ENCODE peak calls at places on chromosomes 1 and 21, in ten cellular contexts. One of them, this sample, is unnamed.

GRCh38 chr1:40302475-40302874 is 14.6 kb downstream of the COL9A2 start:
- DNase-seq in thyroid gland: no peak
- DNase-seq in neural crest cell: no peak
- DNase-seq in pancreas: no peak
- DNase-seq in NK-92 treated with Interleukin-12 subunit alpha and Interleukin-12 subunit beta, amount 100 ng/mL, for 24 hours: no peak
- DNase-seq in DND-41: no peak
- DNase-seq in activated naive CD8-positive, alpha-beta T cell treated with anti-CD3 and anti-CD28 coated beads, Interleukin-2, amount 50 U/mL, for 16 hours: no peak
- DNase-seq in transverse colon: no peak
- DNase-seq in progenitor cell of endocrine pancreas: no peak
- DNase-seq in left ventricle myocardium inferior: no peak
- DNase-seq in this sample: no peak

GRCh38 chr1:3198371-3199287 is 129.6 kb downstream of the PRDM16 start:
- DNase-seq in transverse colon: no peak
- DNase-seq in neural crest cell: no peak
- DNase-seq in NK-92 treated with Interleukin-12 subunit alpha and Interleukin-12 subunit beta, amount 100 ng/mL, for 24 hours: no peak
- DNase-seq in left ventricle myocardium inferior: no peak
- DNase-seq in thyroid gland: peak
- DNase-seq in DND-41: no peak
- DNase-seq in progenitor cell of endocrine pancreas: no peak
- DNase-seq in pancreas: no peak
- DNase-seq in activated naive CD8-positive, alpha-beta T cell treated with anti-CD3 and anti-CD28 coated beads, Interleukin-2, amount 50 U/mL, for 16 hours: no peak
- DNase-seq in this sample: no peak

GRCh38 chr1:27403065-27403726 is 10.8 kb downstream of the GPR3 start:
- DNase-seq in left ventricle myocardium inferior: peak
- DNase-seq in thyroid gland: peak
- DNase-seq in progenitor cell of endocrine pancreas: no peak
- DNase-seq in activated naive CD8-positive, alpha-beta T cell treated with anti-CD3 and anti-CD28 coated beads, Interleukin-2, amount 50 U/mL, for 16 hours: no peak
- DNase-seq in DND-41: no peak
- DNase-seq in NK-92 treated with Interleukin-12 subunit alpha and Interleukin-12 subunit beta, amount 100 ng/mL, for 24 hours: no peak
- DNase-seq in transverse colon: peak
- DNase-seq in pancreas: no peak
- DNase-seq in neural crest cell: no peak
- DNase-seq in this sample: no peak

GRCh38 chr1:247331526-247332214 is at the start of gene ZNF496:
- DNase-seq in activated naive CD8-positive, alpha-beta T cell treated with anti-CD3 and anti-CD28 coated beads, Interleukin-2, amount 50 U/mL, for 16 hours: peak
- DNase-seq in DND-41: peak
- DNase-seq in neural crest cell: peak
- DNase-seq in pancreas: peak
- DNase-seq in transverse colon: peak
- DNase-seq in progenitor cell of endocrine pancreas: peak
- DNase-seq in left ventricle myocardium inferior: peak
- DNase-seq in NK-92 treated with Interleukin-12 subunit alpha and Interleukin-12 subunit beta, amount 100 ng/mL, for 24 hours: peak
- DNase-seq in thyroid gland: peak
- DNase-seq in this sample: peak

GRCh38 chr1:210691039-210691438 is 362.3 kb downstream of the HHAT start:
- DNase-seq in NK-92 treated with Interleukin-12 subunit alpha and Interleukin-12 subunit beta, amount 100 ng/mL, for 24 hours: no peak
- DNase-seq in pancreas: no peak
- DNase-seq in activated naive CD8-positive, alpha-beta T cell treated with anti-CD3 and anti-CD28 coated beads, Interleukin-2, amount 50 U/mL, for 16 hours: no peak
- DNase-seq in progenitor cell of endocrine pancreas: no peak
- DNase-seq in transverse colon: no peak
- DNase-seq in DND-41: no peak
- DNase-seq in left ventricle myocardium inferior: no peak
- DNase-seq in neural crest cell: no peak
- DNase-seq in thyroid gland: no peak
- DNase-seq in this sample: no peak

GRCh38 chr1:114671011-114671938 is 1.4 kb upstream of the DENND2C start:
- DNase-seq in thyroid gland: no peak
- DNase-seq in activated naive CD8-positive, alpha-beta T cell treated with anti-CD3 and anti-CD28 coated beads, Interleukin-2, amount 50 U/mL, for 16 hours: no peak
- DNase-seq in NK-92 treated with Interleukin-12 subunit alpha and Interleukin-12 subunit beta, amount 100 ng/mL, for 24 hours: no peak
- DNase-seq in left ventricle myocardium inferior: no peak
- DNase-seq in transverse colon: no peak
- DNase-seq in progenitor cell of endocrine pancreas: no peak
- DNase-seq in DND-41: no peak
- DNase-seq in pancreas: no peak
- DNase-seq in neural crest cell: no peak
- DNase-seq in this sample: no peak

GRCh38 chr1:15159166-15159555 is 5.6 kb downstream of the TMEM51 start:
- DNase-seq in progenitor cell of endocrine pancreas: no peak
- DNase-seq in left ventricle myocardium inferior: no peak
- DNase-seq in thyroid gland: no peak
- DNase-seq in activated naive CD8-positive, alpha-beta T cell treated with anti-CD3 and anti-CD28 coated beads, Interleukin-2, amount 50 U/mL, for 16 hours: no peak
- DNase-seq in pancreas: no peak
- DNase-seq in DND-41: no peak
- DNase-seq in NK-92 treated with Interleukin-12 subunit alpha and Interleukin-12 subunit beta, amount 100 ng/mL, for 24 hours: no peak
- DNase-seq in transverse colon: no peak
- DNase-seq in neural crest cell: no peak
- DNase-seq in this sample: no peak

GRCh38 chr1:209783338-209783737 is 1.0 kb downstream of the C1orf74 start:
- DNase-seq in NK-92 treated with Interleukin-12 subunit alpha and Interleukin-12 subunit beta, amount 100 ng/mL, for 24 hours: no peak
- DNase-seq in neural crest cell: no peak
- DNase-seq in thyroid gland: no peak
- DNase-seq in left ventricle myocardium inferior: no peak
- DNase-seq in activated naive CD8-positive, alpha-beta T cell treated with anti-CD3 and anti-CD28 coated beads, Interleukin-2, amount 50 U/mL, for 16 hours: no peak
- DNase-seq in progenitor cell of endocrine pancreas: no peak
- DNase-seq in transverse colon: no peak
- DNase-seq in pancreas: no peak
- DNase-seq in DND-41: no peak
- DNase-seq in this sample: no peak

GRCh38 chr1:34787461-34788420 is 5.1 kb upstream of the GJA4 start:
- DNase-seq in pancreas: no peak
- DNase-seq in DND-41: peak
- DNase-seq in left ventricle myocardium inferior: no peak
- DNase-seq in progenitor cell of endocrine pancreas: no peak
- DNase-seq in NK-92 treated with Interleukin-12 subunit alpha and Interleukin-12 subunit beta, amount 100 ng/mL, for 24 hours: no peak
- DNase-seq in neural crest cell: no peak
- DNase-seq in transverse colon: no peak
- DNase-seq in activated naive CD8-positive, alpha-beta T cell treated with anti-CD3 and anti-CD28 coated beads, Interleukin-2, amount 50 U/mL, for 16 hours: no peak
- DNase-seq in thyroid gland: peak
- DNase-seq in this sample: no peak

GRCh38 chr21:45151484-45152115 is 77.2 kb downstream of the ADARB1 start:
- DNase-seq in transverse colon: no peak
- DNase-seq in activated naive CD8-positive, alpha-beta T cell treated with anti-CD3 and anti-CD28 coated beads, Interleukin-2, amount 50 U/mL, for 16 hours: no peak
- DNase-seq in DND-41: no peak
- DNase-seq in left ventricle myocardium inferior: no peak
- DNase-seq in progenitor cell of endocrine pancreas: no peak
- DNase-seq in thyroid gland: no peak
- DNase-seq in neural crest cell: no peak
- DNase-seq in pancreas: no peak
- DNase-seq in NK-92 treated with Interleukin-12 subunit alpha and Interleukin-12 subunit beta, amount 100 ng/mL, for 24 hours: no peak
- DNase-seq in this sample: no peak

GRCh38 chr21:38027901-38028300 is 111.6 kb upstream of the KCNJ6 start:
- DNase-seq in activated naive CD8-positive, alpha-beta T cell treated with anti-CD3 and anti-CD28 coated beads, Interleukin-2, amount 50 U/mL, for 16 hours: no peak
- DNase-seq in left ventricle myocardium inferior: no peak
- DNase-seq in pancreas: no peak
- DNase-seq in NK-92 treated with Interleukin-12 subunit alpha and Interleukin-12 subunit beta, amount 100 ng/mL, for 24 hours: no peak
- DNase-seq in DND-41: no peak
- DNase-seq in transverse colon: no peak
- DNase-seq in thyroid gland: no peak
- DNase-seq in progenitor cell of endocrine pancreas: no peak
- DNase-seq in neural crest cell: no peak
- DNase-seq in this sample: no peak

GRCh38 chr1:30915491-30916230 is 7.1 kb upstream of the SDC3 start:
- DNase-seq in thyroid gland: no peak
- DNase-seq in NK-92 treated with Interleukin-12 subunit alpha and Interleukin-12 subunit beta, amount 100 ng/mL, for 24 hours: no peak
- DNase-seq in transverse colon: peak
- DNase-seq in left ventricle myocardium inferior: no peak
- DNase-seq in progenitor cell of endocrine pancreas: no peak
- DNase-seq in pancreas: no peak
- DNase-seq in activated naive CD8-positive, alpha-beta T cell treated with anti-CD3 and anti-CD28 coated beads, Interleukin-2, amount 50 U/mL, for 16 hours: no peak
- DNase-seq in DND-41: no peak
- DNase-seq in neural crest cell: no peak
- DNase-seq in this sample: no peak

GRCh38 chr1:32539584-32540571 is 651 bp downstream of the ZBTB8A start:
- DNase-seq in transverse colon: peak
- DNase-seq in activated naive CD8-positive, alpha-beta T cell treated with anti-CD3 and anti-CD28 coated beads, Interleukin-2, amount 50 U/mL, for 16 hours: no peak
- DNase-seq in progenitor cell of endocrine pancreas: peak
- DNase-seq in thyroid gland: peak
- DNase-seq in left ventricle myocardium inferior: peak
- DNase-seq in NK-92 treated with Interleukin-12 subunit alpha and Interleukin-12 subunit beta, amount 100 ng/mL, for 24 hours: no peak
- DNase-seq in pancreas: peak
- DNase-seq in DND-41: peak
- DNase-seq in neural crest cell: peak
- DNase-seq in this sample: no peak

GRCh38 chr1:27656157-27656893 is 15.7 kb downstream of the IFI6 start:
- DNase-seq in transverse colon: peak
- DNase-seq in left ventricle myocardium inferior: peak
- DNase-seq in neural crest cell: no peak
- DNase-seq in activated naive CD8-positive, alpha-beta T cell treated with anti-CD3 and anti-CD28 coated beads, Interleukin-2, amount 50 U/mL, for 16 hours: no peak
- DNase-seq in progenitor cell of endocrine pancreas: no peak
- DNase-seq in DND-41: no peak
- DNase-seq in NK-92 treated with Interleukin-12 subunit alpha and Interleukin-12 subunit beta, amount 100 ng/mL, for 24 hours: peak
- DNase-seq in pancreas: no peak
- DNase-seq in thyroid gland: peak
- DNase-seq in this sample: peak

GRCh38 chr1:66351913-66352312 is 182.0 kb upstream of the SGIP1 start:
- DNase-seq in NK-92 treated with Interleukin-12 subunit alpha and Interleukin-12 subunit beta, amount 100 ng/mL, for 24 hours: no peak
- DNase-seq in DND-41: no peak
- DNase-seq in activated naive CD8-positive, alpha-beta T cell treated with anti-CD3 and anti-CD28 coated beads, Interleukin-2, amount 50 U/mL, for 16 hours: no peak
- DNase-seq in left ventricle myocardium inferior: no peak
- DNase-seq in neural crest cell: no peak
- DNase-seq in thyroid gland: no peak
- DNase-seq in pancreas: no peak
- DNase-seq in transverse colon: no peak
- DNase-seq in progenitor cell of endocrine pancreas: no peak
- DNase-seq in this sample: no peak

GRCh38 chr1:75725861-75726361 is 1.4 kb downstream of the ACADM start:
- DNase-seq in pancreas: peak
- DNase-seq in transverse colon: peak
- DNase-seq in activated naive CD8-positive, alpha-beta T cell treated with anti-CD3 and anti-CD28 coated beads, Interleukin-2, amount 50 U/mL, for 16 hours: no peak
- DNase-seq in neural crest cell: no peak
- DNase-seq in left ventricle myocardium inferior: no peak
- DNase-seq in NK-92 treated with Interleukin-12 subunit alpha and Interleukin-12 subunit beta, amount 100 ng/mL, for 24 hours: no peak
- DNase-seq in DND-41: no peak
- DNase-seq in thyroid gland: peak
- DNase-seq in progenitor cell of endocrine pancreas: no peak
- DNase-seq in this sample: no peak

GRCh38 chr21:33767236-33767635 is 124.9 kb downstream of the ITSN1 start:
- DNase-seq in neural crest cell: no peak
- DNase-seq in pancreas: no peak
- DNase-seq in progenitor cell of endocrine pancreas: no peak
- DNase-seq in DND-41: no peak
- DNase-seq in thyroid gland: no peak
- DNase-seq in activated naive CD8-positive, alpha-beta T cell treated with anti-CD3 and anti-CD28 coated beads, Interleukin-2, amount 50 U/mL, for 16 hours: no peak
- DNase-seq in left ventricle myocardium inferior: no peak
- DNase-seq in transverse colon: no peak
- DNase-seq in NK-92 treated with Interleukin-12 subunit alpha and Interleukin-12 subunit beta, amount 100 ng/mL, for 24 hours: no peak
- DNase-seq in this sample: no peak

GRCh38 chr1:22314676-22315075 is 137.0 kb upstream of the ZBTB40 start:
- DNase-seq in neural crest cell: no peak
- DNase-seq in NK-92 treated with Interleukin-12 subunit alpha and Interleukin-12 subunit beta, amount 100 ng/mL, for 24 hours: no peak
- DNase-seq in activated naive CD8-positive, alpha-beta T cell treated with anti-CD3 and anti-CD28 coated beads, Interleukin-2, amount 50 U/mL, for 16 hours: no peak
- DNase-seq in thyroid gland: no peak
- DNase-seq in progenitor cell of endocrine pancreas: no peak
- DNase-seq in pancreas: no peak
- DNase-seq in left ventricle myocardium inferior: no peak
- DNase-seq in transverse colon: no peak
- DNase-seq in DND-41: no peak
- DNase-seq in this sample: no peak

GRCh38 chr1:119582801-119583200 is 65.3 kb downstream of the ZNF697 start:
- DNase-seq in activated naive CD8-positive, alpha-beta T cell treated with anti-CD3 and anti-CD28 coated beads, Interleukin-2, amount 50 U/mL, for 16 hours: no peak
- DNase-seq in left ventricle myocardium inferior: peak
- DNase-seq in transverse colon: peak
- DNase-seq in pancreas: peak
- DNase-seq in progenitor cell of endocrine pancreas: peak
- DNase-seq in thyroid gland: peak
- DNase-seq in neural crest cell: peak
- DNase-seq in DND-41: peak
- DNase-seq in NK-92 treated with Interleukin-12 subunit alpha and Interleukin-12 subunit beta, amount 100 ng/mL, for 24 hours: no peak
- DNase-seq in this sample: peak

GRCh38 chr1:42756956-42757891 is 9.6 kb downstream of the P3H1 start:
- DNase-seq in transverse colon: no peak
- DNase-seq in pancreas: no peak
- DNase-seq in activated naive CD8-positive, alpha-beta T cell treated with anti-CD3 and anti-CD28 coated beads, Interleukin-2, amount 50 U/mL, for 16 hours: no peak
- DNase-seq in neural crest cell: no peak
- DNase-seq in DND-41: peak
- DNase-seq in left ventricle myocardium inferior: no peak
- DNase-seq in NK-92 treated with Interleukin-12 subunit alpha and Interleukin-12 subunit beta, amount 100 ng/mL, for 24 hours: no peak
- DNase-seq in thyroid gland: peak
- DNase-seq in progenitor cell of endocrine pancreas: no peak
- DNase-seq in this sample: no peak

GRCh38 chr1:64692911-64693310 is 52.0 kb upstream of the RAVER2 start:
- DNase-seq in transverse colon: no peak
- DNase-seq in neural crest cell: no peak
- DNase-seq in left ventricle myocardium inferior: no peak
- DNase-seq in progenitor cell of endocrine pancreas: no peak
- DNase-seq in DND-41: no peak
- DNase-seq in pancreas: no peak
- DNase-seq in thyroid gland: no peak
- DNase-seq in activated naive CD8-positive, alpha-beta T cell treated with anti-CD3 and anti-CD28 coated beads, Interleukin-2, amount 50 U/mL, for 16 hours: no peak
- DNase-seq in NK-92 treated with Interleukin-12 subunit alpha and Interleukin-12 subunit beta, amount 100 ng/mL, for 24 hours: no peak
- DNase-seq in this sample: no peak

GRCh38 chr1:202411421-202411820 is 62.9 kb downstream of the PPP1R12B start:
- DNase-seq in activated naive CD8-positive, alpha-beta T cell treated with anti-CD3 and anti-CD28 coated beads, Interleukin-2, amount 50 U/mL, for 16 hours: no peak
- DNase-seq in thyroid gland: no peak
- DNase-seq in neural crest cell: no peak
- DNase-seq in left ventricle myocardium inferior: no peak
- DNase-seq in NK-92 treated with Interleukin-12 subunit alpha and Interleukin-12 subunit beta, amount 100 ng/mL, for 24 hours: no peak
- DNase-seq in pancreas: no peak
- DNase-seq in transverse colon: no peak
- DNase-seq in progenitor cell of endocrine pancreas: no peak
- DNase-seq in DND-41: no peak
- DNase-seq in this sample: no peak

GRCh38 chr1:202961220-202961880 is 3.2 kb upstream of the ADIPOR1 start:
- DNase-seq in neural crest cell: no peak
- DNase-seq in thyroid gland: no peak
- DNase-seq in pancreas: no peak
- DNase-seq in progenitor cell of endocrine pancreas: no peak
- DNase-seq in left ventricle myocardium inferior: no peak
- DNase-seq in transverse colon: no peak
- DNase-seq in NK-92 treated with Interleukin-12 subunit alpha and Interleukin-12 subunit beta, amount 100 ng/mL, for 24 hours: no peak
- DNase-seq in DND-41: no peak
- DNase-seq in activated naive CD8-positive, alpha-beta T cell treated with anti-CD3 and anti-CD28 coated beads, Interleukin-2, amount 50 U/mL, for 16 hours: no peak
- DNase-seq in this sample: no peak

GRCh38 chr1:226424228-226425003 is 16.5 kb upstream of the PARP1 start:
- DNase-seq in NK-92 treated with Interleukin-12 subunit alpha and Interleukin-12 subunit beta, amount 100 ng/mL, for 24 hours: no peak
- DNase-seq in pancreas: no peak
- DNase-seq in DND-41: no peak
- DNase-seq in progenitor cell of endocrine pancreas: no peak
- DNase-seq in thyroid gland: no peak
- DNase-seq in left ventricle myocardium inferior: no peak
- DNase-seq in transverse colon: no peak
- DNase-seq in activated naive CD8-positive, alpha-beta T cell treated with anti-CD3 and anti-CD28 coated beads, Interleukin-2, amount 50 U/mL, for 16 hours: no peak
- DNase-seq in neural crest cell: no peak
- DNase-seq in this sample: no peak

GRCh38 chr1:226420860-226421259 is 13.0 kb upstream of the PARP1 start:
- DNase-seq in progenitor cell of endocrine pancreas: no peak
- DNase-seq in pancreas: no peak
- DNase-seq in left ventricle myocardium inferior: no peak
- DNase-seq in NK-92 treated with Interleukin-12 subunit alpha and Interleukin-12 subunit beta, amount 100 ng/mL, for 24 hours: no peak
- DNase-seq in transverse colon: no peak
- DNase-seq in activated naive CD8-positive, alpha-beta T cell treated with anti-CD3 and anti-CD28 coated beads, Interleukin-2, amount 50 U/mL, for 16 hours: no peak
- DNase-seq in neural crest cell: no peak
- DNase-seq in DND-41: no peak
- DNase-seq in thyroid gland: no peak
- DNase-seq in this sample: no peak

GRCh38 chr21:45264146-45264918 is 23.4 kb downstream of the POFUT2 start:
- DNase-seq in DND-41: peak
- DNase-seq in pancreas: no peak
- DNase-seq in left ventricle myocardium inferior: no peak
- DNase-seq in neural crest cell: no peak
- DNase-seq in transverse colon: no peak
- DNase-seq in progenitor cell of endocrine pancreas: peak
- DNase-seq in thyroid gland: no peak
- DNase-seq in NK-92 treated with Interleukin-12 subunit alpha and Interleukin-12 subunit beta, amount 100 ng/mL, for 24 hours: no peak
- DNase-seq in activated naive CD8-positive, alpha-beta T cell treated with anti-CD3 and anti-CD28 coated beads, Interleukin-2, amount 50 U/mL, for 16 hours: no peak
- DNase-seq in this sample: no peak

GRCh38 chr21:42444745-42445059 is 41.0 kb downstream of the UBASH3A start:
- DNase-seq in NK-92 treated with Interleukin-12 subunit alpha and Interleukin-12 subunit beta, amount 100 ng/mL, for 24 hours: no peak
- DNase-seq in DND-41: no peak
- DNase-seq in activated naive CD8-positive, alpha-beta T cell treated with anti-CD3 and anti-CD28 coated beads, Interleukin-2, amount 50 U/mL, for 16 hours: no peak
- DNase-seq in progenitor cell of endocrine pancreas: no peak
- DNase-seq in thyroid gland: no peak
- DNase-seq in transverse colon: no peak
- DNase-seq in neural crest cell: no peak
- DNase-seq in pancreas: no peak
- DNase-seq in left ventricle myocardium inferior: no peak
- DNase-seq in this sample: no peak

GRCh38 chr1:226651041-226651731 is 87.9 kb downstream of the ITPKB start:
- DNase-seq in neural crest cell: no peak
- DNase-seq in left ventricle myocardium inferior: peak
- DNase-seq in activated naive CD8-positive, alpha-beta T cell treated with anti-CD3 and anti-CD28 coated beads, Interleukin-2, amount 50 U/mL, for 16 hours: no peak
- DNase-seq in DND-41: no peak
- DNase-seq in pancreas: no peak
- DNase-seq in transverse colon: no peak
- DNase-seq in NK-92 treated with Interleukin-12 subunit alpha and Interleukin-12 subunit beta, amount 100 ng/mL, for 24 hours: no peak
- DNase-seq in progenitor cell of endocrine pancreas: no peak
- DNase-seq in thyroid gland: no peak
- DNase-seq in this sample: no peak

This sample was measured in iPS DF 19.7.